ENCODE peak calls at places on chromosomes 1 and 21, in four cellular contexts. One of them, this sample, is unnamed.

GRCh38 chr1:222095606-222096475 is 354.0 kb upstream of the DUSP10 start:
- DNase-seq in esophagus squamous epithelium: no peak
- DNase-seq in body of pancreas: peak; percentile 38
- DNase-seq in Peyer's patch: peak; percentile 30
- DNase-seq in this sample: no peak

GRCh38 chr1:224245188-224245587 is 62.1 kb downstream of the DEGS1 start:
- DNase-seq in esophagus squamous epithelium: no peak
- DNase-seq in body of pancreas: no peak
- DNase-seq in Peyer's patch: peak; percentile 65
- DNase-seq in this sample: no peak

GRCh38 chr1:235074335-235075120 is 54.1 kb downstream of the TOMM20 start:
- DNase-seq in esophagus squamous epithelium: no peak
- DNase-seq in body of pancreas: peak; percentile 61
- DNase-seq in Peyer's patch: no peak
- DNase-seq in this sample: no peak

GRCh38 chr1:193115629-193116227 is 6.1 kb upstream of the CDC73 start:
- DNase-seq in esophagus squamous epithelium: no peak
- DNase-seq in body of pancreas: no peak
- DNase-seq in Peyer's patch: no peak
- DNase-seq in this sample: no peak

GRCh38 chr1:228376262-228376628 is 30.4 kb downstream of the TRIM11 start:
- DNase-seq in esophagus squamous epithelium: no peak
- DNase-seq in body of pancreas: no peak
- DNase-seq in Peyer's patch: no peak
- DNase-seq in this sample: no peak

GRCh38 chr1:34167091-34167788 is 2.2 kb upstream of the CSMD2 start:
- DNase-seq in esophagus squamous epithelium: no peak
- DNase-seq in body of pancreas: no peak
- DNase-seq in Peyer's patch: no peak
- DNase-seq in this sample: no peak

GRCh38 chr1:57157818-57158606 is 192.2 kb upstream of the C8B start:
- DNase-seq in esophagus squamous epithelium: no peak
- DNase-seq in body of pancreas: no peak
- DNase-seq in Peyer's patch: no peak
- DNase-seq in this sample: no peak

GRCh38 chr1:203930343-203930742 is 68.9 kb downstream of the SNRPE start:
- DNase-seq in esophagus squamous epithelium: no peak
- DNase-seq in body of pancreas: no peak
- DNase-seq in Peyer's patch: no peak
- DNase-seq in this sample: no peak

GRCh38 chr1:184608581-184608980 is 146.1 kb downstream of the EDEM3 start:
- DNase-seq in esophagus squamous epithelium: no peak
- DNase-seq in body of pancreas: no peak
- DNase-seq in Peyer's patch: no peak
- DNase-seq in this sample: no peak

GRCh38 chr21:26070822-26071425 is 99.6 kb downstream of the APP start:
- DNase-seq in esophagus squamous epithelium: no peak
- DNase-seq in body of pancreas: no peak
- DNase-seq in Peyer's patch: peak; percentile 43
- DNase-seq in this sample: no peak

GRCh38 chr1:47469910-47470309 is 32.1 kb downstream of the FOXD2 start:
- DNase-seq in esophagus squamous epithelium: no peak
- DNase-seq in body of pancreas: no peak
- DNase-seq in Peyer's patch: no peak
- DNase-seq in this sample: no peak

GRCh38 chr1:45622891-45623394 is 911 bp downstream of the CCDC17 start:
- DNase-seq in esophagus squamous epithelium: no peak
- DNase-seq in body of pancreas: no peak
- DNase-seq in Peyer's patch: no peak
- DNase-seq in this sample: no peak

GRCh38 chr1:10890391-10891073 is 94.1 kb upstream of the CASZ1 start:
- DNase-seq in esophagus squamous epithelium: no peak
- DNase-seq in body of pancreas: no peak
- DNase-seq in Peyer's patch: no peak
- DNase-seq in this sample: no peak

GRCh38 chr1:35188578-35189392 is 4.2 kb downstream of the SFPQ start:
- DNase-seq in esophagus squamous epithelium: no peak
- DNase-seq in body of pancreas: no peak
- DNase-seq in Peyer's patch: no peak
- DNase-seq in this sample: no peak

GRCh38 chr1:156104065-156104810 is 10.3 kb upstream of the LMNA start:
- DNase-seq in esophagus squamous epithelium: no peak
- DNase-seq in body of pancreas: peak; percentile 64
- DNase-seq in Peyer's patch: no peak
- DNase-seq in this sample: no peak

GRCh38 chr21:43364851-43365424 is 62.0 kb downstream of the SIK1 start:
- DNase-seq in esophagus squamous epithelium: no peak
- DNase-seq in body of pancreas: no peak
- DNase-seq in Peyer's patch: no peak
- DNase-seq in this sample: no peak

GRCh38 chr1:2206813-2207488 is 12.4 kb upstream of the FAAP20 start:
- DNase-seq in esophagus squamous epithelium: no peak
- DNase-seq in body of pancreas: no peak
- DNase-seq in Peyer's patch: no peak
- DNase-seq in this sample: no peak

GRCh38 chr1:2203671-2204383 is 9.3 kb upstream of the FAAP20 start:
- DNase-seq in esophagus squamous epithelium: no peak
- DNase-seq in body of pancreas: no peak
- DNase-seq in Peyer's patch: no peak
- DNase-seq in this sample: no peak

GRCh38 chr1:2205191-2205952 is 10.8 kb upstream of the FAAP20 start:
- DNase-seq in esophagus squamous epithelium: peak; percentile 92
- DNase-seq in body of pancreas: peak; percentile 98
- DNase-seq in Peyer's patch: peak; percentile 99
- DNase-seq in this sample: no peak

GRCh38 chr1:2202843-2203601 is 8.4 kb upstream of the FAAP20 start:
- DNase-seq in esophagus squamous epithelium: no peak
- DNase-seq in body of pancreas: no peak
- DNase-seq in Peyer's patch: no peak
- DNase-seq in this sample: no peak

DNA sequence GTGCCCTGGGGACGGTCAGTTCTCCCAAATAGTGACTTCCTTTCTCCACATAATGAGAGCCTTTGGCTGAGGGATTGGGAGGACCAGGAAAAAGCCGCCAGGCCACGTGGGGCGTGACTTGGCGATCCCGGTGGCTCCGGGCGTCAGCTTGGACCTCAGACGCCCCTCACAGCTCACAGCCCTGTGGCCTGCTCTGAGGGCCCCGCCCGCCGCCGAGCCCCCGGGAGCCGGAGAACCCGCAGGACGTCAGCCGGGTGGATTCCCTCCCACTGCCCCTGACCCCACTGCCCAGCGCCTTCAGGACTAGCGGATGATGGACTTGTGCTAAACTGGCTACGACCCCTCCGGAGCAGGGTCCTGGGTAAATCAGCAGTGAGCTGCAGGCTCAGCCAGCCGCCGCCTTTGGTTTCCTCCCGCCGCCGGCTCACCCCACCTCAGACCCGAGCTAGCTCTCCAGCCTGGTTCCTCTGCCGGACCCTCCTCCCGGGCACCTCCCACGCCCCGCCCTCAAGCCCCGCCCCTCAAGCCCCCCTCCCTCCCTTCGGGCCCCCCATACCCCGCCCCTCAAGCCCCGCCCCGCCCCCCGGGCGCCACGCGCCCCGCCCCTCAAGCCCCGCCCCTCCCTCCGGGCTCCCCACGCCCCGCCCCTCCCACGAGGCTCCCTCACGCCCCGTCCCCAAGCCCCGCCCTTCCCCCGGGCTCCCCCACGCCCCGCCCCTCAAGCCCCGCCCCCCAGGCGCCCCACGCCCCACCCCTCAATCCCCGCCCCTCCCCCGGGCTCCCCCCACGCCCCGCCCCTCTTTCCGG is 10.0 kb upstream of the FAAP20 start:
- DNase-seq in esophagus squamous epithelium: no peak
- DNase-seq in body of pancreas: no peak
- DNase-seq in Peyer's patch: no peak
- DNase-seq in this sample: no peak
- TF ChIP-seq POLR2A in esophagus squamous epithelium: peak; percentile 35
- TF ChIP-seq POLR2A in body of pancreas: peak; percentile 31
- TF ChIP-seq POLR2A in Peyer's patch: no peak
- TF ChIP-seq POLR2A in this sample: peak; percentile 58

DNA sequence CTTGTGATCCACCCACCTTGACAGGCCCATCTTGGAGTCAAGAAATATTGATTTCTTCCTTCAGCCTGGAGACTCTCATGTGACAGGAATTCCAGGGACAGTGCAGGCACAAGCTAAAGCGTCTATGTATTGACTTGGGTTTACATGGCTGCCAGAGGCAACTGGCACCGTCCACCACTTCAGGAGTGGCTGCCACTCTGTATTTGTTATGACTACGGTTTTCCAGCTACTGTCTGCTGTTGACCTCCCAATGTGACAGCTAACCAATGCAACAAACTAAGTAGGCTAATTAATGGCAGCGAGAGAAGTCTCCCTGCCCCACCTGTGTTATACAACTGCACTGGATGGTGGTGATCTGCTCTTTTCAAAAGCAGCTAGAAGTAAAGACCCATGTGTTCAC is 56.9 kb downstream of the CD58 start:
- DNase-seq in esophagus squamous epithelium: no peak
- DNase-seq in body of pancreas: no peak
- DNase-seq in Peyer's patch: no peak
- DNase-seq in this sample: no peak
- H3K27ac ChIP-seq in esophagus squamous epithelium: no peak overlapping the region
- H3K27ac ChIP-seq in body of pancreas: no peak overlapping the region
- H3K27ac ChIP-seq in Peyer's patch: peak overlapping the region; percentile 35
- H3K27ac ChIP-seq in this sample: no peak overlapping the region

DNA sequence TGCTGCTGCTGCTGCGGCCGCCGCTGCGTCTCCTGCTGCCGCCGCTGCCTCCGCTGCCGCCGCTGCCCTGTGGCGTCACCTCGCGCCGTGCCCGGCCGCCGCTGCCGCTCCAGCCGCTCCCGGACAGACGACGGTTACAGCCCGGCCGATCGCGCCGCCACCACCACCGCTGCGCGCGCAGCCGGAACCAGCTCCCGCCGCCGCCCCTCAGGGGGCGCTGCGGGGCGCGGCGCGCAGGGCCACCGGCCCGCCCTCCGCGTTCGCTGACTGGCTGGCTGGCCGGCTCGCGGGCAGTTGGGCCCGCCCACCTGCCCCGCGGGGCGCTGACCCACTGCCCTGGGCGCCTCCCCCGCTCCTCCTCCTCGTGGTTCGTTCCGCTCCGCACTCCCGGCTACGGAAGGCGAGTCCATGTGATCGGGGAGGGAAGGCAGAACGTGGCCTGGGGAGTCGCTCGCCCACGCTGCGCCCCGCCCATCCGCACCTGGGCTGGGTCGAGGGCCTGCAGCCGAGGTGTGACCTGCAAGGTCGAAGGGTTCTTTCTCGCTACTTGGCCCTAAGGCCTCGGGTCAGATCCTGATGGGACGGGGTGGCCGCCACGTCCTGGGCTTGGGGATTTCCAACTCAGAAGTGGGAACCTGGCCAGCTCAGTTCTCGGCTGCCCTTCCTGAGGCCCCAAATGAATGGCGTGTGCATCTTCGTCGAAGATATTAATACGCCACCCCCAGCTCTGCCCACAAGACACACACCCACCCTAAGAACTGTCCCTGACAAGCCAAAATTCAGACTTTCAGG is at the start of gene PTP4A2:
- DNase-seq in esophagus squamous epithelium: peak; percentile 62
- DNase-seq in body of pancreas: peak; percentile 95
- DNase-seq in Peyer's patch: peak; percentile 91
- DNase-seq in this sample: peak; percentile 97
- TF ChIP-seq POLR2A in esophagus squamous epithelium: peak; percentile 96
- TF ChIP-seq POLR2A in body of pancreas: peak; percentile 20
- TF ChIP-seq POLR2A in Peyer's patch: peak; percentile 59
- TF ChIP-seq POLR2A in this sample: no peak

GRCh38 chr1:230415405-230416119 is 10.6 kb downstream of the PGBD5 start:
- DNase-seq in esophagus squamous epithelium: no peak
- DNase-seq in body of pancreas: no peak
- DNase-seq in Peyer's patch: no peak
- DNase-seq in this sample: no peak

GRCh38 chr1:230414102-230414501 is 12.0 kb downstream of the PGBD5 start:
- DNase-seq in esophagus squamous epithelium: no peak
- DNase-seq in body of pancreas: no peak
- DNase-seq in Peyer's patch: no peak
- DNase-seq in this sample: no peak

GRCh38 chr1:230416430-230416829 is 9.7 kb downstream of the PGBD5 start:
- DNase-seq in esophagus squamous epithelium: no peak
- DNase-seq in body of pancreas: no peak
- DNase-seq in Peyer's patch: no peak
- DNase-seq in this sample: no peak

GRCh38 chr1:230413061-230413460 is 13.1 kb downstream of the PGBD5 start:
- DNase-seq in esophagus squamous epithelium: no peak
- DNase-seq in body of pancreas: no peak
- DNase-seq in Peyer's patch: no peak
- DNase-seq in this sample: no peak

GRCh38 chr1:230414694-230415093 is 11.4 kb downstream of the PGBD5 start:
- DNase-seq in esophagus squamous epithelium: no peak
- DNase-seq in body of pancreas: no peak
- DNase-seq in Peyer's patch: no peak
- DNase-seq in this sample: no peak
- H3K27ac ChIP-seq in esophagus squamous epithelium: no peak overlapping the region
- H3K27ac ChIP-seq in body of pancreas: no peak overlapping the region
- H3K27ac ChIP-seq in Peyer's patch: no peak overlapping the region
- H3K27ac ChIP-seq in this sample: no peak overlapping the region

DNA sequence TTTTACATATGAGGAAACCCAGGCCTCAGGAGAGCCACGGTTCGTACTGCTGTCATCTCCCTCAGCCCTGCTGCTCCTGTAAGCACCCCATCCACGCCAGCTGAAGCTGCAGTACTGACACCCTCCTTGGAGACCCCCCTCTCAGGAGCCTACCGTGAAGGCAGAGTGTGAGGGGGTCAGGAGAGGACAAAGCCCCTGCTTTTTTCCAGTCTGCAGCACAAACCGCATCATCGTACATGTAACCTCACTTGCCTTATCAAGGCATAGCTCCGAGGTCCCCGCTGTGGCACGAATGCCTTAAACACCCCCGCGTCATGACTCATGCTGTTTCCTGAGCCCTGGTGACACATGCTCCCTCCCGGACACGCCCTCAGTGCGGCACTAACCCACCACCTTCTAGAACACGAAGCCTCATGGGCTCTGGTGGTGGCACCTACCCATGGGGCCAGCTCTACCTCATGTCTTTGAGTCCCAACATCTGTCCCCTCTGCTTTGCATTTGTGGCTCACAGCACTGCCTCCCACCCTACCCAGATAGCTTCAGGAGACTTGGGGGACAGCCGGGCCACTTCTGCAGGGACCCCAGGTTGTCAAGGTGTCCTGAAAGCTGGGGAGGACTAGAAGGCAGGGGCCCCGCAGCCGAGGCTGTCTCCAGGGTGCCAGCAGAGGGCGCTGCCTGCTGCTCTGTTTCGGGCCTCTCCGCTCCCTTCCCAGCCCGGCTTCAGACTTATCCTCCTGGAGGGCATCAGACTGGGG is 4.9 kb downstream of the SH3BGRL3 start:
- DNase-seq in esophagus squamous epithelium: peak; percentile 44
- DNase-seq in body of pancreas: peak; percentile 65
- DNase-seq in Peyer's patch: peak; percentile 92
- DNase-seq in this sample: peak; percentile 96
- TF ChIP-seq POLR2A in esophagus squamous epithelium: no peak
- TF ChIP-seq POLR2A in body of pancreas: no peak
- TF ChIP-seq POLR2A in Peyer's patch: no peak
- TF ChIP-seq POLR2A in this sample: no peak

This sample was measured in vagina.